ENCODE peak calls at places on chromosomes 2 and 18, in eight cellular contexts. One of them, this sample, is unnamed.

GRCh38 chr2:64922482-64923384 is 66.5 kb upstream of the SLC1A4 start:
- DNase-seq in right lobe of liver: peak; percentile 76
- DNase-seq in neural progenitor cell: peak; percentile 18
- DNase-seq in pancreas: peak; percentile 57
- DNase-seq in CD8-positive, alpha-beta memory T cell: no peak
- DNase-seq in Caco-2: no peak
- DNase-seq in fibroblast of lung: no peak
- DNase-seq in CD4-positive, alpha-beta memory T cell: no peak
- DNase-seq in this sample: no peak

GRCh38 chr2:127277028-127277427 is 16.9 kb downstream of the ERCC3 start:
- DNase-seq in right lobe of liver: no peak
- DNase-seq in neural progenitor cell: no peak
- DNase-seq in pancreas: no peak
- DNase-seq in CD8-positive, alpha-beta memory T cell: no peak
- DNase-seq in Caco-2: no peak
- DNase-seq in fibroblast of lung: peak; percentile 27
- DNase-seq in CD4-positive, alpha-beta memory T cell: no peak
- DNase-seq in this sample: no peak

GRCh38 chr2:198975779-198976178 is 482.0 kb downstream of the SATB2 start:
- DNase-seq in right lobe of liver: no peak
- DNase-seq in neural progenitor cell: no peak
- DNase-seq in pancreas: no peak
- DNase-seq in CD8-positive, alpha-beta memory T cell: no peak
- DNase-seq in Caco-2: no peak
- DNase-seq in fibroblast of lung: no peak
- DNase-seq in CD4-positive, alpha-beta memory T cell: no peak
- DNase-seq in this sample: no peak

GRCh38 chr2:79591281-79591680 is 78.4 kb downstream of the CTNNA2 start:
- DNase-seq in right lobe of liver: no peak
- DNase-seq in neural progenitor cell: no peak
- DNase-seq in pancreas: no peak
- DNase-seq in CD8-positive, alpha-beta memory T cell: no peak
- DNase-seq in Caco-2: no peak
- DNase-seq in fibroblast of lung: no peak
- DNase-seq in CD4-positive, alpha-beta memory T cell: no peak
- DNase-seq in this sample: no peak

GRCh38 chr2:50951416-50951815 is 80.5 kb downstream of the NRXN1 start:
- DNase-seq in right lobe of liver: no peak
- DNase-seq in neural progenitor cell: no peak
- DNase-seq in pancreas: no peak
- DNase-seq in CD8-positive, alpha-beta memory T cell: no peak
- DNase-seq in Caco-2: no peak
- DNase-seq in fibroblast of lung: peak; percentile 5
- DNase-seq in CD4-positive, alpha-beta memory T cell: no peak
- DNase-seq in this sample: no peak

GRCh38 chr18:51342815-51343214 is 145.3 kb upstream of the MEX3C start:
- DNase-seq in right lobe of liver: no peak
- DNase-seq in neural progenitor cell: no peak
- DNase-seq in pancreas: no peak
- DNase-seq in CD8-positive, alpha-beta memory T cell: no peak
- DNase-seq in Caco-2: peak; percentile 21
- DNase-seq in fibroblast of lung: peak; percentile 2
- DNase-seq in CD4-positive, alpha-beta memory T cell: no peak
- DNase-seq in this sample: no peak

GRCh38 chr2:159146930-159147666 is 139.4 kb downstream of the WDSUB1 start:
- DNase-seq in right lobe of liver: no peak
- DNase-seq in neural progenitor cell: no peak
- DNase-seq in pancreas: peak; percentile 56
- DNase-seq in CD8-positive, alpha-beta memory T cell: no peak
- DNase-seq in Caco-2: no peak
- DNase-seq in fibroblast of lung: no peak
- DNase-seq in CD4-positive, alpha-beta memory T cell: no peak
- DNase-seq in this sample: no peak

GRCh38 chr2:35160871-35161270 is 1194.7 kb upstream of the CRIM1 start:
- DNase-seq in right lobe of liver: no peak
- DNase-seq in neural progenitor cell: no peak
- DNase-seq in pancreas: no peak
- DNase-seq in CD8-positive, alpha-beta memory T cell: no peak
- DNase-seq in Caco-2: no peak
- DNase-seq in fibroblast of lung: no peak
- DNase-seq in CD4-positive, alpha-beta memory T cell: no peak
- DNase-seq in this sample: no peak

GRCh38 chr2:95277246-95277906 is 3.1 kb downstream of the PROM2 start:
- DNase-seq in right lobe of liver: peak; percentile 40
- DNase-seq in neural progenitor cell: no peak
- DNase-seq in pancreas: peak; percentile 69
- DNase-seq in CD8-positive, alpha-beta memory T cell: peak; percentile 30
- DNase-seq in Caco-2: no peak
- DNase-seq in fibroblast of lung: no peak
- DNase-seq in CD4-positive, alpha-beta memory T cell: no peak
- DNase-seq in this sample: no peak

GRCh38 chr2:236309669-236310029 is 45.4 kb upstream of the ASB18 start:
- DNase-seq in right lobe of liver: no peak
- DNase-seq in neural progenitor cell: peak; percentile 82
- DNase-seq in pancreas: no peak
- DNase-seq in CD8-positive, alpha-beta memory T cell: no peak
- DNase-seq in Caco-2: peak; percentile 28
- DNase-seq in fibroblast of lung: no peak
- DNase-seq in CD4-positive, alpha-beta memory T cell: no peak
- DNase-seq in this sample: no peak

GRCh38 chr18:51029378-51029693 is 677 bp upstream of the SMAD4 start:
- DNase-seq in right lobe of liver: no peak
- DNase-seq in neural progenitor cell: no peak
- DNase-seq in pancreas: no peak
- DNase-seq in CD8-positive, alpha-beta memory T cell: no peak
- DNase-seq in Caco-2: no peak
- DNase-seq in fibroblast of lung: no peak
- DNase-seq in CD4-positive, alpha-beta memory T cell: no peak
- DNase-seq in this sample: no peak

GRCh38 chr2:1809726-1810125 is 65.4 kb upstream of the PXDN start:
- DNase-seq in right lobe of liver: no peak
- DNase-seq in neural progenitor cell: no peak
- DNase-seq in pancreas: no peak
- DNase-seq in CD8-positive, alpha-beta memory T cell: peak; percentile 8
- DNase-seq in Caco-2: no peak
- DNase-seq in fibroblast of lung: no peak
- DNase-seq in CD4-positive, alpha-beta memory T cell: no peak
- DNase-seq in this sample: no peak

GRCh38 chr18:26865557-26865956 is at the start of gene AQP4:
- DNase-seq in right lobe of liver: no peak
- DNase-seq in neural progenitor cell: peak; percentile 44
- DNase-seq in pancreas: no peak
- DNase-seq in CD8-positive, alpha-beta memory T cell: no peak
- DNase-seq in Caco-2: no peak
- DNase-seq in fibroblast of lung: no peak
- DNase-seq in CD4-positive, alpha-beta memory T cell: no peak
- DNase-seq in this sample: no peak

GRCh38 chr2:9085353-9085752 is 81.9 kb upstream of the MBOAT2 start:
- DNase-seq in right lobe of liver: no peak
- DNase-seq in neural progenitor cell: no peak
- DNase-seq in pancreas: no peak
- DNase-seq in CD8-positive, alpha-beta memory T cell: no peak
- DNase-seq in Caco-2: no peak
- DNase-seq in fibroblast of lung: no peak
- DNase-seq in CD4-positive, alpha-beta memory T cell: no peak
- DNase-seq in this sample: no peak

GRCh38 chr2:134218414-134218813 is 35.5 kb upstream of the MGAT5 start:
- DNase-seq in right lobe of liver: no peak
- DNase-seq in neural progenitor cell: no peak
- DNase-seq in pancreas: no peak
- DNase-seq in CD8-positive, alpha-beta memory T cell: no peak
- DNase-seq in Caco-2: no peak
- DNase-seq in fibroblast of lung: no peak
- DNase-seq in CD4-positive, alpha-beta memory T cell: no peak
- DNase-seq in this sample: no peak

GRCh38 chr2:26679857-26680256 is 12.7 kb upstream of the KCNK3 start:
- DNase-seq in right lobe of liver: no peak
- DNase-seq in neural progenitor cell: no peak
- DNase-seq in pancreas: no peak
- DNase-seq in CD8-positive, alpha-beta memory T cell: no peak
- DNase-seq in Caco-2: no peak
- DNase-seq in fibroblast of lung: no peak
- DNase-seq in CD4-positive, alpha-beta memory T cell: no peak
- DNase-seq in this sample: no peak

GRCh38 chr2:129934044-129934822 is 45.2 kb upstream of the RAB6C start:
- DNase-seq in right lobe of liver: no peak
- DNase-seq in neural progenitor cell: peak; percentile 54
- DNase-seq in pancreas: no peak
- DNase-seq in CD8-positive, alpha-beta memory T cell: no peak
- DNase-seq in Caco-2: no peak
- DNase-seq in fibroblast of lung: no peak
- DNase-seq in CD4-positive, alpha-beta memory T cell: no peak
- DNase-seq in this sample: no peak
- H3K4me3 ChIP-seq in right lobe of liver: no peak overlapping the region
- H3K4me3 ChIP-seq in neural progenitor cell: peak overlapping the region; percentile 47
- H3K4me3 ChIP-seq in pancreas: no peak overlapping the region
- H3K4me3 ChIP-seq in CD8-positive, alpha-beta memory T cell: no peak overlapping the region
- H3K4me3 ChIP-seq in Caco-2: no peak overlapping the region
- H3K4me3 ChIP-seq in fibroblast of lung: no peak overlapping the region
- H3K4me3 ChIP-seq in CD4-positive, alpha-beta memory T cell: no peak overlapping the region
- H3K4me3 ChIP-seq in this sample: peak overlapping the region; percentile 31

GRCh38 chr2:11420190-11420589 is 45.8 kb downstream of the E2F6 start:
- DNase-seq in right lobe of liver: no peak
- DNase-seq in neural progenitor cell: no peak
- DNase-seq in pancreas: no peak
- DNase-seq in CD8-positive, alpha-beta memory T cell: no peak
- DNase-seq in Caco-2: no peak
- DNase-seq in fibroblast of lung: no peak
- DNase-seq in CD4-positive, alpha-beta memory T cell: no peak
- DNase-seq in this sample: no peak

GRCh38 chr2:11416191-11416590 is 49.8 kb downstream of the E2F6 start:
- DNase-seq in right lobe of liver: no peak
- DNase-seq in neural progenitor cell: no peak
- DNase-seq in pancreas: no peak
- DNase-seq in CD8-positive, alpha-beta memory T cell: no peak
- DNase-seq in Caco-2: no peak
- DNase-seq in fibroblast of lung: no peak
- DNase-seq in CD4-positive, alpha-beta memory T cell: no peak
- DNase-seq in this sample: no peak

GRCh38 chr2:11416931-11417330 is 49.0 kb downstream of the E2F6 start:
- DNase-seq in right lobe of liver: no peak
- DNase-seq in neural progenitor cell: no peak
- DNase-seq in pancreas: no peak
- DNase-seq in CD8-positive, alpha-beta memory T cell: no peak
- DNase-seq in Caco-2: no peak
- DNase-seq in fibroblast of lung: no peak
- DNase-seq in CD4-positive, alpha-beta memory T cell: no peak
- DNase-seq in this sample: no peak

GRCh38 chr2:11419781-11420180 is 46.2 kb downstream of the E2F6 start:
- DNase-seq in right lobe of liver: no peak
- DNase-seq in neural progenitor cell: no peak
- DNase-seq in pancreas: no peak
- DNase-seq in CD8-positive, alpha-beta memory T cell: no peak
- DNase-seq in Caco-2: no peak
- DNase-seq in fibroblast of lung: no peak
- DNase-seq in CD4-positive, alpha-beta memory T cell: no peak
- DNase-seq in this sample: no peak

GRCh38 chr2:11417946-11418585 is 47.9 kb downstream of the E2F6 start:
- DNase-seq in right lobe of liver: no peak
- DNase-seq in neural progenitor cell: peak; percentile 23
- DNase-seq in pancreas: no peak
- DNase-seq in CD8-positive, alpha-beta memory T cell: no peak
- DNase-seq in Caco-2: peak; percentile 77
- DNase-seq in fibroblast of lung: peak; percentile 17
- DNase-seq in CD4-positive, alpha-beta memory T cell: no peak
- DNase-seq in this sample: no peak
- H3K4me3 ChIP-seq in right lobe of liver: no peak overlapping the region
- H3K4me3 ChIP-seq in neural progenitor cell: no peak overlapping the region
- H3K4me3 ChIP-seq in pancreas: no peak overlapping the region
- H3K4me3 ChIP-seq in CD8-positive, alpha-beta memory T cell: no peak overlapping the region
- H3K4me3 ChIP-seq in Caco-2: no peak overlapping the region
- H3K4me3 ChIP-seq in fibroblast of lung: no peak overlapping the region
- H3K4me3 ChIP-seq in CD4-positive, alpha-beta memory T cell: no peak overlapping the region
- H3K4me3 ChIP-seq in this sample: no peak overlapping the region

GRCh38 chr2:47897191-47897955 is 8.9 kb downstream of the FBXO11 start:
- DNase-seq in right lobe of liver: no peak
- DNase-seq in neural progenitor cell: no peak
- DNase-seq in pancreas: no peak
- DNase-seq in CD8-positive, alpha-beta memory T cell: no peak
- DNase-seq in Caco-2: no peak
- DNase-seq in fibroblast of lung: no peak
- DNase-seq in CD4-positive, alpha-beta memory T cell: no peak
- DNase-seq in this sample: no peak

GRCh38 chr2:47900857-47901256 is 5.4 kb downstream of the FBXO11 start:
- DNase-seq in right lobe of liver: no peak
- DNase-seq in neural progenitor cell: no peak
- DNase-seq in pancreas: no peak
- DNase-seq in CD8-positive, alpha-beta memory T cell: no peak
- DNase-seq in Caco-2: no peak
- DNase-seq in fibroblast of lung: no peak
- DNase-seq in CD4-positive, alpha-beta memory T cell: no peak
- DNase-seq in this sample: no peak

GRCh38 chr2:47899915-47900314 is 6.4 kb downstream of the FBXO11 start:
- DNase-seq in right lobe of liver: no peak
- DNase-seq in neural progenitor cell: no peak
- DNase-seq in pancreas: no peak
- DNase-seq in CD8-positive, alpha-beta memory T cell: no peak
- DNase-seq in Caco-2: no peak
- DNase-seq in fibroblast of lung: no peak
- DNase-seq in CD4-positive, alpha-beta memory T cell: no peak
- DNase-seq in this sample: no peak

GRCh38 chr2:47896450-47896968 is 9.8 kb downstream of the FBXO11 start:
- DNase-seq in right lobe of liver: no peak
- DNase-seq in neural progenitor cell: no peak
- DNase-seq in pancreas: no peak
- DNase-seq in CD8-positive, alpha-beta memory T cell: no peak
- DNase-seq in Caco-2: no peak
- DNase-seq in fibroblast of lung: no peak
- DNase-seq in CD4-positive, alpha-beta memory T cell: no peak
- DNase-seq in this sample: no peak

GRCh38 chr2:47898089-47898731 is 8.1 kb downstream of the FBXO11 start:
- DNase-seq in right lobe of liver: no peak
- DNase-seq in neural progenitor cell: no peak
- DNase-seq in pancreas: no peak
- DNase-seq in CD8-positive, alpha-beta memory T cell: no peak
- DNase-seq in Caco-2: no peak
- DNase-seq in fibroblast of lung: no peak
- DNase-seq in CD4-positive, alpha-beta memory T cell: no peak
- DNase-seq in this sample: no peak
- H3K4me3 ChIP-seq in right lobe of liver: no peak overlapping the region
- H3K4me3 ChIP-seq in neural progenitor cell: no peak overlapping the region
- H3K4me3 ChIP-seq in pancreas: no peak overlapping the region
- H3K4me3 ChIP-seq in CD8-positive, alpha-beta memory T cell: no peak overlapping the region
- H3K4me3 ChIP-seq in Caco-2: no peak overlapping the region
- H3K4me3 ChIP-seq in fibroblast of lung: no peak overlapping the region
- H3K4me3 ChIP-seq in CD4-positive, alpha-beta memory T cell: no peak overlapping the region
- H3K4me3 ChIP-seq in this sample: no peak overlapping the region

DNA sequence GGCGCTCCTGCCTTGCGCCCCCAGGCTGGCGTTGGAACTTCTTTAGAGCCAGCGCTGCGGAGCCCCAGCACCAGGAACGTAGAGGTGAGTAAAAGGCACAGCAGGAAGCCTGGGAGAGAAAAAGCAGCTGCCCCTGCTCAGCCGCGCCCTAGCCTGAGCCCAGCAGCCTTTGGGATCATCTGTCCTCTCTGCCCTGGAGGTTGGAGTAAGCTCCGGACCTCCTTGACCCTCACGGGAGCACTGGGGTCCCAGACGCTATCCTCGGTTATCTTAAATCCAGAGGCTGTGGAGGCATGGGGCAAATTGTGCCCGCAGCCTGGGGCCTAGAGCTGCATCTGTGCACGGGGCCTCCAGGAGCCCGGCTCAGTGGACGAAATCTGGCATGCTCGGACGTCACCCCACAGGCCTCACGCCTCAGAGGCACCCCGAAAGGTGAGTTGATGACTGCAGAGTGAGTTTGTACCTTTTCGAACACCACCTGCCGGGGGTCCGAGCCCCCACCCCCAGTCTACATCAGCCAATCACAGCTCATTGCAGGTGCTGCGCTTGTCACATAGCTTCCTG is 1.6 kb upstream of the SLC66A2 start:
- DNase-seq in right lobe of liver: no peak
- DNase-seq in neural progenitor cell: peak; percentile 72
- DNase-seq in pancreas: no peak
- DNase-seq in CD8-positive, alpha-beta memory T cell: no peak
- DNase-seq in Caco-2: no peak
- DNase-seq in fibroblast of lung: no peak
- DNase-seq in CD4-positive, alpha-beta memory T cell: no peak
- DNase-seq in this sample: no peak
- H3K4me3 ChIP-seq in right lobe of liver: no peak overlapping the region
- H3K4me3 ChIP-seq in neural progenitor cell: peak overlapping the region; percentile 12
- H3K4me3 ChIP-seq in pancreas: no peak overlapping the region
- H3K4me3 ChIP-seq in CD8-positive, alpha-beta memory T cell: no peak overlapping the region
- H3K4me3 ChIP-seq in Caco-2: no peak overlapping the region
- H3K4me3 ChIP-seq in fibroblast of lung: peak overlapping the region; percentile 78
- H3K4me3 ChIP-seq in CD4-positive, alpha-beta memory T cell: no peak overlapping the region
- H3K4me3 ChIP-seq in this sample: no peak overlapping the region